ENCODE peak calls at places on chromosomes 2 and 18, in nine cellular contexts. S, O, Q, B, Z, G, U, L and N are unnamed samples.

GRCh38 chr18:79786781-79787526 is 10.8 kb upstream of the KCNG2 start:
- DNase-seq in S (no peak), O (no peak), Q (no peak), B (no peak), Z (no peak), G (no peak), U (no peak), L (peak), N (no peak)

GRCh38 chr2:112121682-112122254 is 16.4 kb upstream of the FBLN7 start:
- DNase-seq in S (no peak), O (no peak), Q (no peak), B (no peak), Z (peak), G (peak), U (peak), L (peak), N (peak)

GRCh38 chr2:105640241-105640640 is 104.5 kb upstream of the NCK2 start:
- DNase-seq in S (no peak), O (no peak), Q (no peak), B (no peak), Z (no peak), G (no peak), U (no peak), L (no peak), N (no peak)

GRCh38 chr18:79241755-79242154 is 154.0 kb upstream of the NFATC1 start:
- DNase-seq in S (no peak), O (no peak), Q (no peak), B (no peak), Z (no peak), G (no peak), U (no peak), L (no peak), N (no peak)

GRCh38 chr2:176118606-176119370 is 2.2 kb downstream of the HOXD10 start:
- DNase-seq in S (no peak), O (no peak), Q (peak), B (no peak), Z (peak), G (peak), U (no peak), L (no peak), N (peak)

GRCh38 chr2:236054661-236055060 is 113.5 kb downstream of the GBX2 start:
- DNase-seq in S (no peak), O (no peak), Q (no peak), B (no peak), Z (no peak), G (no peak), U (no peak), L (no peak), N (no peak)

GRCh38 chr2:30641765-30642341 is 165.4 kb downstream of the CAPN13 start:
- DNase-seq in S (no peak), O (no peak), Q (no peak), B (no peak), Z (no peak), G (no peak), U (no peak), L (no peak), N (no peak)

GRCh38 chr18:79866889-79867574 is 69.3 kb downstream of the KCNG2 start:
- DNase-seq in S (no peak), O (no peak), Q (peak), B (no peak), Z (no peak), G (no peak), U (no peak), L (no peak), N (peak)

GRCh38 chr2:99679518-99679917 is 189.7 kb upstream of the REV1 start:
- DNase-seq in S (no peak), O (no peak), Q (no peak), B (no peak), Z (no peak), G (no peak), U (no peak), L (no peak), N (no peak)

GRCh38 chr2:84899181-84899580 is 6.3 kb upstream of the TMSB10 start:
- DNase-seq in S (no peak), O (no peak), Q (no peak), B (no peak), Z (no peak), G (no peak), U (no peak), L (no peak), N (no peak)

GRCh38 chr2:84899681-84900080 is 5.8 kb upstream of the TMSB10 start:
- DNase-seq in S (no peak), O (no peak), Q (no peak), B (no peak), Z (no peak), G (no peak), U (no peak), L (no peak), N (no peak)

GRCh38 chr2:84894758-84895520 is 10.5 kb upstream of the TMSB10 start:
- DNase-seq in S (no peak), O (peak), Q (peak), B (no peak), Z (no peak), G (no peak), U (no peak), L (no peak), N (no peak)

GRCh38 chr2:84900951-84901350 is 4.5 kb upstream of the TMSB10 start:
- DNase-seq in S (no peak), O (no peak), Q (peak), B (no peak), Z (no peak), G (no peak), U (no peak), L (no peak), N (no peak)

GRCh38 chr2:84897773-84898172 is 7.7 kb upstream of the TMSB10 start:
- DNase-seq in S (no peak), O (no peak), Q (no peak), B (no peak), Z (no peak), G (no peak), U (no peak), L (no peak), N (no peak)
- H3K27ac ChIP-seq in S (no peak), O (peak), Q (peak), B (no peak), Z (peak), G (no peak), U (no peak), L (peak), N (peak)

GRCh38 chr2:187188783-187189631 is 259.0 kb downstream of the CALCRL start:
- DNase-seq in S (no peak), O (no peak), Q (no peak), B (no peak), Z (no peak), G (no peak), U (no peak), L (no peak), N (no peak)

GRCh38 chr2:187198136-187198535 is 249.9 kb downstream of the CALCRL start:
- DNase-seq in S (no peak), O (no peak), Q (no peak), B (no peak), Z (no peak), G (no peak), U (no peak), L (no peak), N (no peak)

DNA sequence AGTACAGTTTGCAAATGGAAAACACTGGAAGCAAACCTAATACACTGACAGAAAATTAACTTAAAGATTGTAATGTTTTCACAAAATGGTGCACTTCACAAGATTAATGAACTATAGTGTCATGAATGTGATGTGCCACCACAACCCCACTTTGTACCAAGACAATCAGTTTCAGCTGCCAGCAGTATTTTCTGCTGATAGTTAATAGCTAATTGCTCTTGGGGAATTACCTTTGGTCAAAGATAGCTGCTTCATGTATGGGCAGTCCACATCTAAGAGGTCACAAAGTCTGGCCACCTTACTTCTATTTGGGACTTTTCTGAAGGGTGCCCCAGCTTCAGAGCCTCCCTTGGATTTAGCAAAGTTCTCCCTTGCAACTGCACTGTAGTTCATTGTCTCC is 254.0 kb downstream of the CALCRL start:
- DNase-seq in S (no peak), O (no peak), Q (no peak), B (no peak), Z (no peak), G (no peak), U (no peak), L (no peak), N (no peak)
- H3K27ac ChIP-seq in S (no peak), O (no peak), Q (no peak), B (no peak), Z (no peak), G (no peak), U (no peak), L (no peak), N (no peak)

GRCh38 chr2:118967124-118967880 is 25.3 kb downstream of the MARCO start:
- DNase-seq in S (no peak), O (no peak), Q (no peak), B (no peak), Z (no peak), G (no peak), U (no peak), L (no peak), N (no peak)
- H3K27ac ChIP-seq in S (no peak), O (no peak), Q (no peak), B (no peak), Z (no peak), G (no peak), U (no peak), L (no peak), N (no peak)

GRCh38 chr18:50560681-50561629 is 1.1 kb downstream of the MAPK4 start:
- DNase-seq in S (peak), O (no peak), Q (no peak), B (no peak), Z (no peak), G (no peak), U (no peak), L (no peak), N (no peak)
- H3K27ac ChIP-seq in S (no peak), O (no peak), Q (peak), B (no peak), Z (no peak), G (no peak), U (no peak), L (no peak), N (no peak)

GRCh38 chr2:38528008-38528442 is 74.7 kb downstream of the HNRNPLL start:
- DNase-seq in S (peak), O (no peak), Q (peak), B (no peak), Z (peak), G (no peak), U (no peak), L (peak), N (no peak)
- H3K27ac ChIP-seq in S (no peak), O (no peak), Q (peak), B (no peak), Z (peak), G (no peak), U (no peak), L (peak), N (no peak)

GRCh38 chr2:151290467-151290866 is 999 bp upstream of the NMI start:
- DNase-seq in S (no peak), O (no peak), Q (no peak), B (no peak), Z (no peak), G (no peak), U (no peak), L (no peak), N (no peak)
- H3K27ac ChIP-seq in S (peak), O (peak), Q (peak), B (peak), Z (peak), G (no peak), U (peak), L (peak), N (peak)

GRCh38 chr2:120952318-120952717 is 216.7 kb downstream of the GLI2 start:
- DNase-seq in S (no peak), O (no peak), Q (no peak), B (no peak), Z (no peak), G (no peak), U (no peak), L (peak), N (no peak)
- H3K27ac ChIP-seq in S (no peak), O (no peak), Q (no peak), B (no peak), Z (peak), G (no peak), U (peak), L (no peak), N (no peak)

DNA sequence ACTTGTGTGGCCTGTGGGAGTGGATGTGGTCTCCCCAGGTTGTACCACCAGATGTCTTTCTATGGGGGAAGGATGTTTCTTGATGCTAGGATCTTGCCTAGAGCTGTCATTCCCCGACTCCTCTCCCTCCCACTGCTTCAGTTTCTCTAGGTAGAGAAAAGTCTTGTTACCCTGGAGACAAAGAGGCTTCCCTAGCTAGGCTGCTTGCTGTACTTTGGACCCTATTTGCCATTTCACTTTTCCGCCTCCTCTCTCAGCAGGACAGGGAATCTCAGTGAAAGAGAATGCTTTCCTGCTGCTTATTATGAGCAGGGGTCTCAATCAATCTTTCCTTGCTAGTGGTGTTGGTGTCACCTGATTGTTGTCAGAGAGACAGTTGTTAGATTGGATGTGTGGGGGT is 818.9 kb upstream of the GYPC start:
- DNase-seq in S (no peak), O (no peak), Q (no peak), B (no peak), Z (no peak), G (no peak), U (no peak), L (no peak), N (no peak)
- H3K27ac ChIP-seq in S (no peak), O (no peak), Q (no peak), B (no peak), Z (no peak), G (no peak), U (no peak), L (no peak), N (no peak)

DNA sequence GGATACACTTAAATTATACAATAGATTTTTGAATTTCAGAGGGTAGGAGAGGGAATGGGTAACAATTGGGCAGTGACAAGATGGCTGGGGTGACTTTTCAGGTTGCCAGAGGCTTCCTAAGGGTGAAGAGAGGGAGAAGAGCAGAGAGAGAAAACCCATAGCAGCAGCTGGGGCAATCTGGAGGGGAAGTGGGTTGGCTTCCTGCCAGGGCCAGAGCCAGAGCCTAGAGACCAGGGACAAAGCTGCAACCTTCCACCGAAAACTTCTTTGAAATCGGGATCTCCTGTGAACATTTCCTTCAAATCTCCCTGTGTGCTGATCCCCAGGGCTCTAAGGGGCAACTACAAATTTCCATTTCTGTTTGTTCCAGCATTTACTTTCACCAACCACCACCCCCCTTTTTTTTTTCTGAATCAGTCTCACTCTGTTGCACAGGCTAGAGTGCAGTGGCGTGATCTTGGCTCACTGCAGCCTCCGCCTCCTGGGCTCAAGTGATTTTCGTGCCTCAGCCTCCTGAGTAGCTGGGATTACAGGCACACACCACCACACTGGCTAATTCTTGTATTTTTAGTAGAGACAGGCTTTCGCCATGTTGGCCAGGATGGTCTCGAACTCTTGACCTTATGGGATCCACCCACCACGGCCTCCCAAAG is 3.1 kb upstream of the EMILIN1 start:
- DNase-seq in S (peak), O (peak), Q (no peak), B (no peak), Z (no peak), G (no peak), U (no peak), L (peak), N (peak)
- H3K27ac ChIP-seq in S (no peak), O (no peak), Q (peak), B (no peak), Z (no peak), G (no peak), U (peak), L (no peak), N (peak)

GRCh38 chr2:3293221-3293620 is 84.4 kb downstream of the EIPR1 start:
- DNase-seq in S (no peak), O (no peak), Q (no peak), B (no peak), Z (no peak), G (no peak), U (no peak), L (no peak), N (no peak)
- H3K27ac ChIP-seq in S (no peak), O (no peak), Q (no peak), B (no peak), Z (no peak), G (no peak), U (no peak), L (no peak), N (no peak)